ENCODE peak calls at places on chromosomes 7 and 10, in ten cellular contexts. V, M, L, I, F, D, X, N, C and Q are unnamed samples.
A peak's percentile ranks its signal among the peaks of the same experiment; 100 is the strongest.

GRCh38 chr7:155796381-155797261 is 15.6 kb downstream of the SHH start:
- DNase-seq in V (no peak), M (peak; percentile 71), L (peak; percentile 76), I (peak; percentile 65), F (peak; percentile 62), D (peak; percentile 46), X (peak; percentile 46), N (no peak), C (no peak), Q (peak; percentile 71)

GRCh38 chr7:23514755-23515154 is 17.0 kb downstream of the TRA2A start:
- DNase-seq in V (no peak), M (no peak), L (no peak), I (no peak), F (no peak), D (no peak), X (no peak), N (no peak), C (no peak), Q (no peak)

GRCh38 chr10:126459878-126460481 is 71.7 kb upstream of the ADAM12 start:
- DNase-seq in V (peak; percentile 72), M (peak; percentile 57), L (no peak), I (no peak), F (no peak), D (no peak), X (peak; percentile 78), N (no peak), C (peak; percentile 90), Q (no peak)

GRCh38 chr7:494261-494687 is 25.4 kb downstream of the PDGFA start:
- DNase-seq in V (no peak), M (no peak), L (no peak), I (no peak), F (no peak), D (no peak), X (no peak), N (no peak), C (no peak), Q (no peak)

GRCh38 chr7:89264126-89264525 is 468.6 kb upstream of the TEX47 start:
- DNase-seq in V (no peak), M (no peak), L (no peak), I (no peak), F (no peak), D (no peak), X (no peak), N (no peak), C (no peak), Q (no peak)

GRCh38 chr7:156230576-156230975 is 410.0 kb upstream of the RNF32 start:
- DNase-seq in V (no peak), M (no peak), L (no peak), I (no peak), F (peak; percentile 10), D (no peak), X (no peak), N (no peak), C (no peak), Q (no peak)

GRCh38 chr10:31708513-31708912 is 220.1 kb downstream of the ARHGAP12 start:
- DNase-seq in V (no peak), M (no peak), L (no peak), I (no peak), F (no peak), D (peak; percentile 65), X (no peak), N (peak; percentile 20), C (no peak), Q (no peak)

GRCh38 chr10:89471110-89471814 is 56.9 kb downstream of the IFIT5 start:
- DNase-seq in V (no peak), M (no peak), L (no peak), I (no peak), F (no peak), D (no peak), X (no peak), N (no peak), C (no peak), Q (no peak)

GRCh38 chr7:24133691-24134090 is 150.3 kb upstream of the NPY start:
- DNase-seq in V (no peak), M (no peak), L (no peak), I (no peak), F (no peak), D (no peak), X (no peak), N (no peak), C (no peak), Q (no peak)

GRCh38 chr7:2018786-2019692 is 213.7 kb downstream of the MAD1L1 start:
- DNase-seq in V (no peak), M (peak; percentile 44), L (peak; percentile 75), I (peak; percentile 15), F (no peak), D (no peak), X (peak; percentile 67), N (peak; percentile 12), C (peak; percentile 80), Q (peak; percentile 4)

GRCh38 chr10:76017026-76017732 is 585.8 kb downstream of the LRMDA start:
- DNase-seq in V (no peak), M (no peak), L (no peak), I (peak; percentile 45), F (no peak), D (no peak), X (no peak), N (no peak), C (peak; percentile 17), Q (no peak)

GRCh38 chr7:158067219-158067930 is 520.2 kb downstream of the PTPRN2 start:
- DNase-seq in V (no peak), M (no peak), L (no peak), I (no peak), F (no peak), D (no peak), X (no peak), N (no peak), C (no peak), Q (no peak)

GRCh38 chr10:12690525-12691139 is 310.9 kb downstream of the CCDC3 start:
- DNase-seq in V (no peak), M (no peak), L (no peak), I (no peak), F (no peak), D (no peak), X (no peak), N (no peak), C (no peak), Q (no peak)

GRCh38 chr7:157589680-157590079 is 252.9 kb downstream of the DNAJB6 start:
- DNase-seq in V (no peak), M (no peak), L (no peak), I (no peak), F (no peak), D (no peak), X (no peak), N (no peak), C (no peak), Q (no peak)

GRCh38 chr10:94496010-94496409 is 49.6 kb upstream of the HELLS start:
- DNase-seq in V (no peak), M (no peak), L (no peak), I (no peak), F (no peak), D (no peak), X (no peak), N (no peak), C (peak; percentile 18), Q (no peak)

GRCh38 chr7:83985766-83986165 is 208.8 kb downstream of the SEMA3A start:
- DNase-seq in V (no peak), M (no peak), L (no peak), I (no peak), F (no peak), D (no peak), X (no peak), N (no peak), C (peak; percentile 69), Q (no peak)

GRCh38 chr7:45198986-45199385 is 41.4 kb downstream of the RAMP3 start:
- DNase-seq in V (no peak), M (no peak), L (no peak), I (no peak), F (no peak), D (no peak), X (no peak), N (no peak), C (no peak), Q (no peak)

GRCh38 chr7:151251926-151252835 is 3.7 kb upstream of the SMARCD3 start:
- DNase-seq in V (no peak), M (no peak), L (peak; percentile 82), I (peak; percentile 88), F (peak; percentile 64), D (peak; percentile 82), X (peak; percentile 49), N (peak; percentile 71), C (peak; percentile 80), Q (peak; percentile 74)
- H3K4me1 ChIP-seq in V (peaks cover 29% of the 10 kb centered on the region), M (peaks cover 29% of the 10 kb centered on the region), L (peaks cover 44% of the 10 kb centered on the region), I (peaks cover 35% of the 10 kb centered on the region), F (no peaks in the 10 kb centered on the region), D (peaks cover 48% of the 10 kb centered on the region), X (peaks cover 40% of the 10 kb centered on the region), N (peaks cover 31% of the 10 kb centered on the region), C (peaks cover 23% of the 10 kb centered on the region), Q (peaks cover 6% of the 10 kb centered on the region)

GRCh38 chr7:133822001-133822641 is 305.0 kb upstream of the LRGUK start:
- DNase-seq in V (no peak), M (no peak), L (no peak), I (no peak), F (no peak), D (no peak), X (no peak), N (no peak), C (peak; percentile 10), Q (no peak)
- H3K4me3 ChIP-seq in V (no peak overlapping the region), M (no peak overlapping the region), L (no peak overlapping the region), I (no peak overlapping the region), F (no peak overlapping the region), D (no peak overlapping the region), X (no peak overlapping the region), N (no peak overlapping the region), C (no peak overlapping the region), Q (no peak overlapping the region)

DNA sequence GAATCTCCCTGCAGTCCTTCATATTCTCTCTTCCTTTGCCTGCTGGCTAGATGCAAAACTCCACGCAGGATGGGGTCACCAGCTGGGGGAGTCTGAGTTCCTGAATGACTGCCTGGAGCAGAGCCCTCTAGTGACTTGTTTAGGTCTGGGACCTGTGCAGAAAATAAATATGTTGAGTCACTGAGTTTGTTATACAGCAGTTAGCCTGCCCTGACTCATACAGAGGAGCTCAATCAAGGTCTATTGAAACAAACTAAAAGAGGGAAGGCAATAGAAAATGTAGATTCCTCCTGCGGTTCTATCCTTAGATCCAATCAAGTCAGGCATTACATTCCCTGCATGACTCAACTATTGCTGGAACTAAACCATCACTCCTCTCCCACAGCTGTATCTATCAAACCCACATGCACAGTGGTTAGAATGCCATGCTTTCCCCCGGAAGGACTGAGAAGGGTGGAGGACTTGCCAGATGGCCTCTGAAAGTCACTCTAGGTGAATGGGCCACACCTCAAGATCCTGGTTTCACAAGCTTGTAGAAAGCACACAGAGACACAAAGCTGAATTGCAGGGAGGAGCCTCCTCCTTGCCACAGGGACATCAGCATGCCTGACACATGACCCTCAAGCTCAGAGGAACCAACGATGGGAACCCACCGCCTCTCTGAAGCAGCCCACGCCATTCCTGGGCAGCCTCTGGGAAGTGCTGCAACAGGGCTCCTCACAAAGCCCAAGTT is 73.9 kb downstream of the SH3PXD2A start:
- DNase-seq in V (peak; percentile 26), M (no peak), L (no peak), I (no peak), F (no peak), D (no peak), X (peak; percentile 63), N (no peak), C (peak; percentile 99), Q (no peak)
- TF ChIP-seq CTCF in V (peak; percentile 59), M (no peak), L (no peak), I (peak; percentile 41), F (no peak), D (peak; percentile 12), X (peak; percentile 41), N (no peak), C (peak; percentile 60), Q (peak; percentile 47)

DNA sequence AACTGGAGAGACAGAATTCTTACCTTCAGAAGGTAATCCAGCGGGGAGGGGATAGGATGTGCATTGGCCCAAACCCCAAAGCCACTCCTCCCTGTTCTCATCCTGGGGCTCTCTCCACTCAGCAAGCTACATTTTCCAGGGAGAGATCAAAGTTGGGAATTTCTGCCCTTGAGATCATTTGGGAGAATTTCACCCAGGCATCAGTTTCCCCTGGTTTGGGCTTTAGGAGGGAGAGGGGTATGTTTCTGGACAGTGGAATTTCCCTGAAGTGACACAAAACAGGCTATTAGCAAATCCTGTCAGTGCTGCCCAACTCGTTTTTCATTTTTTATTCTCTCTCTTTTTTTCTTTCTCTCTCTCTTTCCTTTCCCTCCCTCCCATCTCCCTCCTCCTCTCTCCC is 35.7 kb downstream of the CYP17A1 start:
- DNase-seq in V (no peak), M (no peak), L (no peak), I (no peak), F (no peak), D (no peak), X (no peak), N (no peak), C (no peak), Q (no peak)
- H3K4me1 ChIP-seq in V (no peaks in the 10 kb centered on the region), M (peaks cover 56% of the 10 kb centered on the region), L (peaks cover 54% of the 10 kb centered on the region), I (peaks cover 14% of the 10 kb centered on the region), F (peaks cover 29% of the 10 kb centered on the region), D (peaks cover 66% of the 10 kb centered on the region), X (peaks cover 42% of the 10 kb centered on the region), N (peaks cover 82% of the 10 kb centered on the region), C (peaks cover 13% of the 10 kb centered on the region), Q (no peaks in the 10 kb centered on the region)